ENCODE peak calls at places on chromosomes 6 and 20, in four cellular contexts. T is H9; S is GM23248; Z is activated T-cell treated with anti-CD3 and anti-CD28 coated beads, Interleukin-2, amount 50 U/mL, for 72 hours. U is an unnamed sample.

GRCh38 chr6:28353981-28354676 is 4.4 kb downstream of the ZKSCAN3 start:
- DNase-seq in T (no peak), S (peak), Z (no peak), U (no peak)

GRCh38 chr6:5123296-5124135 is 38.4 kb downstream of the PPP1R3G start:
- DNase-seq in T (no peak), S (no peak), Z (no peak), U (no peak)

GRCh38 chr6:2522521-2522920 is 228.2 kb downstream of the MYLK4 start:
- DNase-seq in T (no peak), S (peak), Z (no peak), U (no peak)

GRCh38 chr20:17856024-17856564 is 112.5 kb downstream of the SNX5 start:
- DNase-seq in T (no peak), S (no peak), Z (no peak), U (no peak)

GRCh38 chr6:34044945-34045595 is 100.8 kb downstream of the GRM4 start:
- DNase-seq in T (no peak), S (no peak), Z (peak), U (no peak)

GRCh38 chr6:46816626-46817025 is 23.4 kb downstream of the MEP1A start:
- DNase-seq in T (no peak), S (no peak), Z (no peak), U (no peak)

GRCh38 chr20:32007787-32008616 is 2.2 kb upstream of the CCM2L start:
- DNase-seq in T (peak), S (no peak), Z (no peak), U (no peak)

GRCh38 chr20:39879296-39879695 is 809.7 kb downstream of the MAFB start:
- DNase-seq in T (no peak), S (peak), Z (no peak), U (no peak)

GRCh38 chr6:140044626-140045025 is 670.2 kb upstream of the CITED2 start:
- DNase-seq in T (no peak), S (no peak), Z (no peak), U (no peak)

GRCh38 chr20:7361321-7361720 is 578.9 kb downstream of the HAO1 start:
- DNase-seq in T (no peak), S (no peak), Z (no peak), U (no peak)

GRCh38 chr6:157274471-157275226 is 48.7 kb downstream of the TMEM242 start:
- DNase-seq in T (peak), S (peak), Z (peak), U (peak)

GRCh38 chr6:3808759-3809514 is 40.2 kb upstream of the FAM50B start:
- DNase-seq in T (no peak), S (peak), Z (no peak), U (peak)

GRCh38 chr6:44058617-44059358 is 68.5 kb downstream of the MRPL14 start:
- DNase-seq in T (no peak), S (peak), Z (peak), U (peak)

GRCh38 chr20:19993937-19994667 is 23.1 kb upstream of the NAA20 start:
- DNase-seq in T (no peak), S (peak), Z (no peak), U (no peak)

GRCh38 chr20:9916776-9917175 is 77.9 kb upstream of the PAK5 start:
- DNase-seq in T (no peak), S (no peak), Z (no peak), U (no peak)

GRCh38 chr20:36820928-36821327 is 47.4 kb upstream of the DSN1 start:
- DNase-seq in T (no peak), S (no peak), Z (no peak), U (no peak)

GRCh38 chr20:35003211-35004031 is 47.8 kb downstream of the MYH7B start:
- DNase-seq in T (no peak), S (no peak), Z (no peak), U (peak)

GRCh38 chr6:14321992-14322772 is 204.6 kb downstream of the CD83 start:
- DNase-seq in T (peak), S (no peak), Z (no peak), U (no peak)

GRCh38 chr6:147961473-147962141 is 381.0 kb upstream of the SASH1 start:
- DNase-seq in T (no peak), S (no peak), Z (no peak), U (no peak)

GRCh38 chr6:149884215-149884614 is 13.7 kb downstream of the RAET1E start:
- DNase-seq in T (peak), S (peak), Z (no peak), U (no peak)

GRCh38 chr6:98566126-98566525 is 268.2 kb upstream of the POU3F2 start:
- DNase-seq in T (no peak), S (no peak), Z (no peak), U (no peak)

GRCh38 chr20:23588434-23589403 is 17.0 kb downstream of the CST9 start:
- DNase-seq in T (no peak), S (no peak), Z (no peak), U (no peak)

GRCh38 chr20:25399038-25399430 is 8.4 kb upstream of the ABHD12 start:
- DNase-seq in T (peak), S (peak), Z (no peak), U (no peak)

GRCh38 chr6:169428532-169428931 is 174.9 kb upstream of the THBS2 start:
- DNase-seq in T (no peak), S (peak), Z (no peak), U (peak)

GRCh38 chr6:169994734-169995133 is 243.3 kb downstream of the ERMARD start:
- DNase-seq in T (peak), S (no peak), Z (no peak), U (no peak)